ENCODE peak calls at places on chromosomes 5 and 9, in four cellular contexts. L is dorsolateral prefrontal cortex, V is HCT116, X is psoas muscle. A is an unnamed sample.
A peak's percentile ranks its signal among the peaks of the same experiment; 100 is the strongest.

GRCh38 chr5:174425271-174425963 is 299.0 kb upstream of the MSX2 start:
- DNase-seq in L (no peak), V (no peak), X (no peak), A (no peak)

GRCh38 chr9:87795178-87795577 is 69.3 kb downstream of the CTSL start:
- DNase-seq in L (no peak), V (no peak), X (no peak), A (no peak)

GRCh38 chr9:23492126-23493002 is 333.7 kb downstream of the ELAVL2 start:
- DNase-seq in L (no peak), V (no peak), X (no peak), A (no peak)

GRCh38 chr5:179906795-179907569 is 715 bp downstream of the TBC1D9B start:
- DNase-seq in L (no peak), V (no peak), X (peak; percentile 74), A (no peak)

GRCh38 chr9:120257483-120257882 is 322.5 kb downstream of the CDK5RAP2 start:
- DNase-seq in L (no peak), V (no peak), X (no peak), A (no peak)

GRCh38 chr9:36864491-36865410 is 169.3 kb downstream of the PAX5 start:
- DNase-seq in L (no peak), V (no peak), X (peak; percentile 20), A (no peak)

GRCh38 chr5:153618857-153619256 is 128.4 kb downstream of the GRIA1 start:
- DNase-seq in L (no peak), V (no peak), X (no peak), A (no peak)

GRCh38 chr9:93592389-93593021 is 16.1 kb downstream of the PHF2 start:
- DNase-seq in L (no peak), V (peak; percentile 22), X (peak; percentile 21), A (no peak)

GRCh38 chr9:96080364-96080763 is 204.9 kb downstream of the ERCC6L2 start:
- DNase-seq in L (no peak), V (peak; percentile 65), X (no peak), A (no peak)

GRCh38 chr5:135553688-135554462 is 18.1 kb upstream of the NEUROG1 start:
- DNase-seq in L (no peak), V (peak; percentile 43), X (no peak), A (no peak)

GRCh38 chr9:135061441-135061840 is 26.0 kb upstream of the OLFM1 start:
- DNase-seq in L (no peak), V (no peak), X (no peak), A (no peak)

GRCh38 chr9:35563791-35564197 is 41.3 kb upstream of the TESK1 start:
- DNase-seq in L (no peak), V (no peak), X (peak; percentile 85), A (no peak)

GRCh38 chr5:56012281-56012963 is 17.7 kb upstream of the IL6ST start:
- DNase-seq in L (peak; percentile 32), V (no peak), X (no peak), A (no peak)

GRCh38 chr5:158538506-158539074 is 561.1 kb downstream of the EBF1 start:
- DNase-seq in L (no peak), V (no peak), X (peak; percentile 62), A (no peak)

GRCh38 chr9:6905850-6906375 is 148.1 kb downstream of the KDM4C start:
- DNase-seq in L (no peak), V (no peak), X (no peak), A (no peak)

GRCh38 chr5:40307920-40308319 is 371.8 kb upstream of the PTGER4 start:
- DNase-seq in L (no peak), V (no peak), X (no peak), A (no peak)

GRCh38 chr5:36696059-36696673 is 89.8 kb downstream of the SLC1A3 start:
- DNase-seq in L (peak; percentile 66), V (peak; percentile 69), X (peak; percentile 66), A (peak; percentile 15)

GRCh38 chr9:101463397-101463796 is 27.8 kb upstream of the ALDOB start:
- DNase-seq in L (no peak), V (no peak), X (no peak), A (no peak)

GRCh38 chr5:54861212-54861894 is 124.0 kb downstream of the ESM1 start:
- DNase-seq in L (no peak), V (no peak), X (no peak), A (no peak)

GRCh38 chr5:76716456-76717157 is 681 bp downstream of the F2R start:
- DNase-seq in L (no peak), V (no peak), X (no peak), A (no peak)

GRCh38 chr5:62790348-62790747 is 211.7 kb downstream of the LRRC70 start:
- DNase-seq in L (no peak), V (no peak), X (no peak), A (no peak)

GRCh38 chr5:64649512-64649911 is 40.8 kb upstream of the SHISAL2B start:
- DNase-seq in L (no peak), V (no peak), X (no peak), A (no peak)

GRCh38 chr9:136551401-136552116 is 5.7 kb upstream of the NOTCH1 start:
- DNase-seq in L (no peak), V (no peak), X (peak; percentile 80), A (no peak)

GRCh38 chr5:77101298-77101697 is 14.2 kb upstream of the ZBED3 start:
- DNase-seq in L (peak; percentile 47), V (no peak), X (no peak), A (no peak)

GRCh38 chr5:66440202-66440680 is 156.0 kb upstream of the MAST4 start:
- DNase-seq in L (no peak), V (no peak), X (no peak), A (no peak)

GRCh38 chr5:31551878-31552277 is 19.8 kb downstream of the C5orf22 start:
- DNase-seq in L (no peak), V (no peak), X (no peak), A (no peak)

GRCh38 chr9:89247431-89248370 is 63.3 kb upstream of the CKS2 start:
- DNase-seq in L (no peak), V (no peak), X (no peak), A (no peak)
- H3K27ac ChIP-seq in L (no peak overlapping the region), V (no peak overlapping the region), X (no peak overlapping the region), A (no peak overlapping the region)

GRCh38 chr5:116401546-116401945 is 173.1 kb downstream of the SEMA6A start:
- DNase-seq in L (no peak), V (no peak), X (no peak), A (no peak)

GRCh38 chr5:116395178-116395577 is 179.4 kb downstream of the SEMA6A start:
- DNase-seq in L (no peak), V (no peak), X (no peak), A (no peak)

GRCh38 chr5:116394186-116394867 is 180.3 kb downstream of the SEMA6A start:
- DNase-seq in L (no peak), V (no peak), X (no peak), A (no peak)

GRCh38 chr5:116396700-116397099 is 177.9 kb downstream of the SEMA6A start:
- DNase-seq in L (no peak), V (no peak), X (no peak), A (no peak)

DNA sequence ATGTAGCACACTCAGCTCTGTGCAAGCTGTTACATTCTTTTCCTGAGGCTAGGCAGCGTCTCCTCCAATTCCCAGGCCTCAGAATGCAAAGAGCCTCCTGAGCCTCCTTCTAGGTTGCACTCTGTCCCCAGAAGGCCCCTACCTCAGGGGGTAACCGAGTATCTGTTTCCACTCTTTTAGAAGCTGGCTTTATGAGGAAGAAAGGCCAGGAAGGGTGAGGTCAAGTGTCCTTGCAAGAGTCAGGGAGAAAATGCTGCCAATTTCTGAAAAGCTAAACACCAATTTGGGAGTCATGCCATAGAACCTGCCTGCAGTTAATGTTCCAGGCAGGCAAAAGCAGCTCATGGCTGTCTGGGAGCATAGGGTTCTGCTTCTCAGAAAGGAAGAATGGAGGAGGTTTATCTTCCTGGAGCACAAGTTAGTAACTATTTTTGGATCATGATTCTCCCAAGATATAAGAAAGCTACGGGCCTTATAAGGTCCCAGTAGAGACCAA is 178.9 kb downstream of the SEMA6A start:
- DNase-seq in L (no peak), V (no peak), X (no peak), A (no peak)
- H3K27ac ChIP-seq in L (peak overlapping the region; percentile 39), V (no peak overlapping the region), X (peak overlapping the region; percentile 79), A (no peak overlapping the region)

GRCh38 chr9:132239999-132240859 is 78.4 kb downstream of the NTNG2 start:
- DNase-seq in L (no peak), V (no peak), X (peak; percentile 48), A (no peak)
- H3K27ac ChIP-seq in L (peak overlapping the region; percentile 76), V (peak overlapping the region; percentile 56), X (no peak overlapping the region), A (peak overlapping the region; percentile 54)

GRCh38 chr5:149827501-149827990 is 97.4 kb downstream of the PPARGC1B start:
- DNase-seq in L (no peak), V (no peak), X (no peak), A (no peak)

GRCh38 chr5:149827086-149827485 is 97.0 kb downstream of the PPARGC1B start:
- DNase-seq in L (no peak), V (no peak), X (no peak), A (no peak)

GRCh38 chr5:149826574-149826973 is 96.5 kb downstream of the PPARGC1B start:
- DNase-seq in L (no peak), V (no peak), X (no peak), A (no peak)

GRCh38 chr5:149829954-149830353 is 99.8 kb downstream of the PPARGC1B start:
- DNase-seq in L (no peak), V (no peak), X (no peak), A (no peak)

DNA sequence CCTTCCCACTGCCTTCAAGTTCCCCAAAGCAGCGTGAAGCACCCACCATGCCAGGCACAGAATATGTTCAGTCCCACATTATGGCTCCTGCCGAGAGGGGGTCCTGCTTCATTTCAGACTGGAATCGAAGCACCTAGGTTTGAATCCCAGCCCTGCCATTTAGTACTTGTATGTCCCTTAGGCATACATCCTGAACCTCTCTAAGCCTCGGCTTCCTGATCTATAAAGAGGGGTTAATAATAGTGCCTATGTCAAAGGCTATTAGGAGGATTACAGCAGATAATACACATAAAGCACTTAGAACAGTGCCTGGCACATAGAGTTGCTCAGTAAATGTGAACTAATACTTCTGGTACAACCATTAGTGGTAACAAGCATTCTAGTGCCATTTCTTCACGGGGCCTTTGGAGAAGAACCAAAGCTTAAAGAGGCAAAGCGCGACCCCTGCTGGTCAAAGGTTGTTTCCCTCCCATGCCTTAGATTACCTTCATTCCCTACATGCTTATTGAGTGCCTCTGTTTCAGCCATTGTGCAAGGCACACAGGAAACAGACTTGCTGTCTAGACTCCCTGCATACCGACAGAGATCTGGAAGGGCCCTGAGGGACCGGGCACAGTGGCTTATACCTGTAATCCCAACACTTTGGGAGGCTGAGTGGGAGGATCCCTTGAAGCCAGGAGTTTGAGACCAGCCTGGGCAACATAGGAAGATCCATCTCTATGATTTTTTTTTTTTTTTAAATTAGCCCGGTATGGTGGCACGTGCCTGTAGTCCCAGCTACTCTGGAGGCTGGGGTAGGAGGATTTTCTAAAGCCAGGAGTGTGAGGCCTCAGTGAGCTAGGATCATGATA is 98.3 kb downstream of the PPARGC1B start:
- DNase-seq in L (peak; percentile 84), V (peak; percentile 77), X (peak; percentile 93), A (peak; percentile 82)
- H3K27ac ChIP-seq in L (no peak overlapping the region), V (no peak overlapping the region), X (peak overlapping the region; percentile 80), A (no peak overlapping the region)